ENCODE peak calls at places on chromosomes 11 and 22, in eight cellular contexts. J, U, D, N, G, S, Z and H are unnamed samples.

GRCh38 chr11:43825217-43825816 is 55.3 kb upstream of the ALKBH3 start:
- DNase-seq in J (peak), N (peak), G (peak), U (peak), D (no peak), S (no peak), Z (no peak), H (peak)

GRCh38 chr22:37225481-37225880 is 13.2 kb upstream of the SSTR3 start:
- DNase-seq in S (no peak), N (peak), D (no peak), J (no peak), U (no peak), G (no peak), Z (no peak), H (no peak)

GRCh38 chr11:113974741-113975470 is at the start of gene HTR3A:
- DNase-seq in Z (peak), D (no peak), S (peak), G (peak), N (no peak), U (peak), J (peak), H (peak)

GRCh38 chr11:63613517-63614135 is 607 bp downstream of the PLAAT3 start:
- DNase-seq in Z (peak), S (no peak), U (peak), D (peak), G (peak), N (no peak), J (no peak), H (peak)

GRCh38 chr11:114348200-114349191 is 51.8 kb downstream of the C11orf71 start:
- DNase-seq in S (peak), Z (no peak), N (peak), J (peak), D (peak), U (peak), G (peak), H (peak)

GRCh38 chr11:33633251-33634003 is 67.2 kb downstream of the C11orf91 start:
- DNase-seq in D (no peak), S (peak), Z (no peak), J (peak), G (peak), N (no peak), U (no peak), H (peak)

GRCh38 chr11:100740440-100740839 is 53.4 kb downstream of the ARHGAP42 start:
- DNase-seq in N (no peak), Z (no peak), G (peak), D (no peak), J (no peak), S (no peak), U (peak), H (no peak)

GRCh38 chr11:64383580-64383979 is 24.6 kb downstream of the RPS6KA4 start:
- DNase-seq in U (no peak), N (no peak), Z (no peak), S (no peak), J (no peak), D (no peak), G (no peak), H (no peak)

GRCh38 chr22:46801331-46801811 is 38.9 kb downstream of the TBC1D22A start:
- DNase-seq in U (no peak), Z (peak), N (no peak), D (no peak), J (no peak), G (no peak), S (no peak), H (peak)

GRCh38 chr11:110094298-110095073 is 1.3 kb downstream of the ZC3H12C start:
- DNase-seq in N (no peak), Z (no peak), D (no peak), U (no peak), J (no peak), G (no peak), S (no peak), H (no peak)

GRCh38 chr11:36213050-36213840 is 76.0 kb downstream of the COMMD9 start:
- DNase-seq in U (no peak), J (no peak), G (no peak), D (no peak), N (no peak), Z (no peak), S (no peak), H (no peak)

GRCh38 chr11:10725114-10725906 is 25.7 kb upstream of the CTR9 start:
- DNase-seq in D (no peak), Z (no peak), G (peak), U (no peak), S (peak), N (no peak), J (peak), H (no peak)

GRCh38 chr11:20293531-20293930 is 70.0 kb upstream of the HTATIP2 start:
- DNase-seq in J (no peak), D (no peak), U (no peak), G (no peak), N (no peak), S (no peak), Z (no peak), H (no peak)

GRCh38 chr22:27075891-27076290 is 418.5 kb downstream of the MIAT start:
- DNase-seq in U (no peak), Z (no peak), G (no peak), J (no peak), N (peak), D (no peak), S (no peak), H (no peak)

GRCh38 chr11:76763573-76764348 is 19.4 kb upstream of the TSKU start:
- DNase-seq in U (no peak), Z (no peak), S (peak), G (peak), D (no peak), J (peak), N (no peak), H (no peak)

GRCh38 chr11:8832571-8833260 is 78.3 kb upstream of the AKIP1 start:
- DNase-seq in S (no peak), N (peak), G (peak), J (peak), U (no peak), D (no peak), Z (peak), H (peak)

GRCh38 chr11:100682247-100682969 is 4.7 kb upstream of the ARHGAP42 start:
- DNase-seq in G (peak), N (peak), J (peak), Z (no peak), D (no peak), S (no peak), U (no peak), H (peak)

GRCh38 chr22:41862530-41863266 is 29.8 kb downstream of the SREBF2 start:
- DNase-seq in N (peak), S (no peak), J (no peak), U (peak), G (peak), Z (no peak), D (no peak), H (no peak)

GRCh38 chr11:86447763-86448480 is 73.2 kb downstream of the CCDC81 start:
- DNase-seq in D (no peak), Z (no peak), S (no peak), N (no peak), U (no peak), G (no peak), J (no peak), H (no peak)

GRCh38 chr22:50422961-50423815 is 51.6 kb downstream of the SBF1 start:
- DNase-seq in J (no peak), D (no peak), U (no peak), G (no peak), S (no peak), Z (peak), N (no peak), H (peak)

GRCh38 chr11:72569966-72570892 is 104.0 kb downstream of the PDE2A start:
- DNase-seq in G (peak), S (peak), D (no peak), Z (no peak), J (peak), U (no peak), N (no peak), H (peak)

GRCh38 chr22:20787223-20787622 is 13.3 kb downstream of the SERPIND1 start:
- DNase-seq in G (no peak), U (no peak), J (no peak), D (no peak), N (no peak), S (no peak), Z (no peak), H (no peak)

GRCh38 chr22:20786048-20786447 is 12.1 kb downstream of the SERPIND1 start:
- DNase-seq in Z (no peak), S (no peak), D (no peak), G (no peak), U (no peak), N (no peak), J (no peak), H (no peak)

GRCh38 chr22:20788627-20789344 is 14.9 kb downstream of the SERPIND1 start:
- DNase-seq in J (no peak), N (no peak), D (no peak), G (no peak), Z (no peak), U (no peak), S (no peak), H (no peak)

GRCh38 chr22:20786536-20786979 is 12.6 kb downstream of the SERPIND1 start:
- DNase-seq in N (no peak), J (no peak), D (no peak), U (peak), G (no peak), Z (no peak), S (no peak), H (no peak)

DNA sequence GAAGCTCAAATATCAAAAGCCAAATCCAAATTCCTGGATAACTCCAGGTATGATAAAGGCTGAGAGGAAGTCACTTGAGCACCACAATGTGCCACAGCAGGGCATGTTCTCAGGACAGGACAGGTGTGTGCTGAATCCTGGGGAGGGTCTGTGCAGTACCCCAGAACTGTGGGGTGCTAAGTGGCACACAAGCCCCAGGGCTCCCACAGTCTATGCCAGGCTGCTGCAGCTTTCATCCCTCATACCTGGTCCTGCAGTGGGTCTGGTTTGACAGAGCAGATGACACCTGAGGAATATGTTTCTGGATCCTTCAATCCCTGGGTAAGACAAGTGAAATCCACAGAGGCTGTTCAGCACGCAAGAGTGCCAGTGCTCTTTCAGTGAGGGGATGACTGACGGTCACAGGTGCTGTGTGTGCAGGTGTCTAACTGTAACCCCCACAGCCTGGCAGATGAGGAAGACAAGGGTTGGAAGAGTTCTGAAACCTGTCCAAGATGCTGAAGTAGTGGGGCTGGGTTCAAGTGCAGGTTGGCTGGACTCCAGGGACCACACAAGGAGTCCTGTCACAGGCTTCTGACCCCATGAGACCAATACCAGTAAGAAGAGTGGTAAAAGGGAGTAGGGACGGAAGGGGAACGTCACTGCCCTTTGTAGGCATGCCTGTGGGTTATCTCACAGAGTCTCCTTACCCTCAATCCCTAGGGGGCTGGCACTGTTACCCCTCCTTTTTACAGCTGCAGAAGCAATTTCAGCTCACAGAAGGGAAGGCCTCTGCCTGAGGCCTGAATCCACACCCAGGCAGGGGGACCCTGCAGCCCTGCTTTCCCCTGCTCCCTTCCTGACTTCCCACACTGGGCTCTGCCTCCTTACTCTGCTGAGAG is 14.1 kb downstream of the SERPIND1 start:
- DNase-seq in N (no peak), U (peak), Z (no peak), S (no peak), D (no peak), G (no peak), J (no peak), H (no peak)
- H3K27ac ChIP-seq in N (no peak), U (peak), Z (no peak), S (no peak), D (no peak), G (no peak), J (no peak), H (no peak)

GRCh38 chr11:6473481-6474422 is at the start of gene TRIM3:
- DNase-seq in D (peak), G (peak), S (peak), Z (peak), N (peak), U (peak), J (peak), H (peak)

GRCh38 chr11:6469599-6469998 is 4.1 kb downstream of the TRIM3 start:
- DNase-seq in Z (no peak), G (no peak), N (no peak), J (no peak), U (no peak), D (no peak), S (no peak), H (no peak)

GRCh38 chr11:6474423-6474792 is 667 bp upstream of the TRIM3 start:
- DNase-seq in U (no peak), J (no peak), Z (no peak), S (no peak), G (no peak), D (no peak), N (no peak), H (no peak)

GRCh38 chr11:6472934-6473333 is 807 bp downstream of the TRIM3 start:
- DNase-seq in N (no peak), G (no peak), D (no peak), S (no peak), Z (no peak), U (no peak), J (no peak), H (no peak)

GRCh38 chr11:6468712-6469495 is 4.8 kb downstream of the TRIM3 start:
- DNase-seq in J (peak), D (no peak), S (no peak), N (peak), Z (peak), G (peak), U (peak), H (peak)
- H3K27ac ChIP-seq in J (peak), D (no peak), S (no peak), N (no peak), Z (peak), G (peak), U (peak), H (peak)

GRCh38 chr11:122902951-122903350 is 20.4 kb downstream of the JHY start:
- DNase-seq in G (no peak), Z (no peak), J (no peak), N (no peak), S (no peak), D (no peak), U (no peak), H (no peak)

GRCh38 chr11:122897606-122898210 is 15.1 kb downstream of the JHY start:
- DNase-seq in Z (no peak), D (no peak), U (no peak), G (peak), N (no peak), J (peak), S (no peak), H (no peak)

GRCh38 chr11:122900803-122901202 is 18.2 kb downstream of the JHY start:
- DNase-seq in G (no peak), J (no peak), S (no peak), D (no peak), U (no peak), N (no peak), Z (no peak), H (no peak)

GRCh38 chr11:122895591-122895990 is 13.0 kb downstream of the JHY start:
- DNase-seq in J (no peak), N (no peak), D (no peak), S (no peak), U (no peak), G (no peak), Z (no peak), H (no peak)

DNA sequence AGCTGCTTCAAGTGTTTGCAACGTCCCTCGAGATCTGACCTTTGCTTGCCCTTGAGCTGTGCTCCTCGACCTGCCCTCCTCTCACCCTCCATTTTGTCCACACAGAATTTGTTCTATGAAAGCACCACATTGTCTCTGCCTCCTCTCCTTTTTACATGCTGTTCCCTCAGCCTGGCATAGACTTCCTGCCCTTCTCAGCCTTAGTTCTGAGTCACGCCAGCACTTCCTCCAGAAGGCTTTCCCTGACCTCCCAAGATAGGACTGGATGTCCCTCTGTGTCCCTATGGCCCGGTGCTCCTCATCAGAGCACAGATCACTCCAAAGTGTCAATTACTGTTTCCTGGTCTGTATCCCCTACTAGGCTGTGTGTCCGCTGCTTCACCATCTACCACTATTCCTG is 16.2 kb downstream of the JHY start:
- DNase-seq in G (no peak), N (no peak), U (no peak), Z (no peak), S (no peak), J (no peak), D (no peak), H (no peak)
- H3K27ac ChIP-seq in G (no peak), N (no peak), U (no peak), Z (no peak), S (peak), J (no peak), D (no peak), H (no peak)

GRCh38 chr11:116052603-116053537 is 548.7 kb upstream of the CADM1 start:
- DNase-seq in S (no peak), G (no peak), N (no peak), D (no peak), Z (no peak), J (no peak), U (no peak), H (no peak)
- H3K27ac ChIP-seq in S (no peak), G (no peak), N (no peak), D (no peak), Z (no peak), J (no peak), U (no peak), H (no peak)